ENCODE peak calls at places on chromosome 7, in seven cellular contexts. Q is esophagus muscularis mucosa, J is AG09309, F is immature natural killer cell, E is iPS DF 6.9, I is AG10803, V is fibroblast of the aortic adventitia. P is an unnamed sample.
A peak's percentile ranks its signal among the peaks of the same experiment; 100 is the strongest.

GRCh38 chr7:37921340-37921805 is 933 bp downstream of the EPDR1 start:
- DNase-seq in Q (no peak), J (no peak), F (no peak), E (no peak), I (peak; percentile 12), V (peak; percentile 53), P (peak; percentile 37)

GRCh38 chr7:156064921-156065386 is 252.7 kb upstream of the SHH start:
- DNase-seq in Q (no peak), J (no peak), F (no peak), E (no peak), I (no peak), V (no peak), P (no peak)

GRCh38 chr7:98205162-98205845 is 5.9 kb upstream of the BHLHA15 start:
- DNase-seq in Q (no peak), J (no peak), F (no peak), E (no peak), I (no peak), V (no peak), P (no peak)

GRCh38 chr7:114931656-114932011 is 9.7 kb downstream of the MDFIC start:
- DNase-seq in Q (no peak), J (no peak), F (no peak), E (no peak), I (no peak), V (no peak), P (no peak)

GRCh38 chr7:131327049-131327625 is 539 bp upstream of the MKLN1 start:
- DNase-seq in Q (no peak), J (peak; percentile 43), F (no peak), E (no peak), I (peak; percentile 81), V (peak; percentile 77), P (peak; percentile 34)

GRCh38 chr7:74355091-74355490 is 65.9 kb downstream of the CLIP2 start:
- DNase-seq in Q (no peak), J (peak; percentile 27), F (no peak), E (no peak), I (peak; percentile 64), V (peak; percentile 85), P (no peak)

GRCh38 chr7:129784783-129785456 is 167.8 kb downstream of the UBE2H start:
- DNase-seq in Q (no peak), J (no peak), F (no peak), E (no peak), I (no peak), V (no peak), P (no peak)

GRCh38 chr7:16347461-16348192 is 73.7 kb downstream of the CRPPA start:
- DNase-seq in Q (no peak), J (no peak), F (no peak), E (no peak), I (peak; percentile 21), V (peak; percentile 35), P (no peak)

GRCh38 chr7:154171422-154171821 is 119.2 kb downstream of the DPP6 start:
- DNase-seq in Q (no peak), J (no peak), F (no peak), E (peak; percentile 47), I (no peak), V (no peak), P (no peak)

P was measured in BE2C.